ENCODE peak calls at places on chromosomes 11 and 22, in nine cellular contexts. B, L, E, P, Y, D, G, W and S are unnamed samples.

GRCh38 chr22:50268655-50269113 is 1.5 kb downstream of the MAPK11 start:
- DNase-seq in B (no peak), L (peak), E (no peak), P (no peak), Y (peak), D (no peak), G (no peak), W (no peak), S (no peak)

GRCh38 chr11:121329786-121330395 is 37.3 kb downstream of the SC5D start:
- DNase-seq in B (no peak), L (no peak), E (no peak), P (no peak), Y (no peak), D (no peak), G (no peak), W (no peak), S (no peak)

GRCh38 chr11:117511483-117511934 is 183.9 kb downstream of the CEP164 start:
- DNase-seq in B (no peak), L (no peak), E (no peak), P (no peak), Y (no peak), D (no peak), G (no peak), W (no peak), S (no peak)

GRCh38 chr11:62591448-62592215 is at the start of gene TUT1:
- DNase-seq in B (peak), L (peak), E (peak), P (peak), Y (peak), D (peak), G (peak), W (peak), S (peak)

GRCh38 chr11:35009191-35009940 is 92.9 kb downstream of the PDHX start:
- DNase-seq in B (no peak), L (no peak), E (no peak), P (no peak), Y (no peak), D (no peak), G (no peak), W (no peak), S (peak)

GRCh38 chr11:119169272-119169719 is 771 bp downstream of the NLRX1 start:
- DNase-seq in B (peak), L (no peak), E (no peak), P (no peak), Y (no peak), D (no peak), G (peak), W (no peak), S (peak)

GRCh38 chr22:23219787-23220484 is 39.6 kb downstream of the BCR start:
- DNase-seq in B (peak), L (peak), E (peak), P (no peak), Y (no peak), D (no peak), G (peak), W (peak), S (peak)

GRCh38 chr22:19691721-19692341 is 22.5 kb upstream of the SEPTIN5 start:
- DNase-seq in B (peak), L (no peak), E (no peak), P (no peak), Y (no peak), D (no peak), G (no peak), W (no peak), S (peak)

GRCh38 chr11:120835601-120836228 is 188.2 kb upstream of the TBCEL start:
- DNase-seq in B (no peak), L (no peak), E (no peak), P (peak), Y (no peak), D (no peak), G (peak), W (peak), S (no peak)

GRCh38 chr11:44889266-44889665 is 61.4 kb downstream of the TP53I11 start:
- DNase-seq in B (no peak), L (no peak), E (no peak), P (no peak), Y (no peak), D (no peak), G (no peak), W (no peak), S (no peak)

GRCh38 chr11:19555266-19555665 is 157.4 kb upstream of the NAV2 start:
- DNase-seq in B (no peak), L (no peak), E (no peak), P (no peak), Y (no peak), D (no peak), G (no peak), W (no peak), S (no peak)

GRCh38 chr22:22408731-22409696 is 99.5 kb downstream of the ZNF280B start:
- DNase-seq in B (no peak), L (no peak), E (no peak), P (no peak), Y (no peak), D (no peak), G (no peak), W (no peak), S (no peak)

GRCh38 chr11:73234403-73235181 is 16.5 kb downstream of the P2RY2 start:
- DNase-seq in B (peak), L (peak), E (no peak), P (no peak), Y (no peak), D (no peak), G (no peak), W (no peak), S (no peak)

GRCh38 chr11:70527429-70528045 is 129.2 kb downstream of the CTTN start:
- DNase-seq in B (peak), L (no peak), E (no peak), P (no peak), Y (no peak), D (no peak), G (no peak), W (no peak), S (no peak)

GRCh38 chr22:49206281-49206680 is 621.4 kb downstream of the BRD1 start:
- DNase-seq in B (peak), L (no peak), E (no peak), P (peak), Y (no peak), D (no peak), G (no peak), W (no peak), S (no peak)

GRCh38 chr22:39364646-39365405 is 15.0 kb downstream of the SYNGR1 start:
- DNase-seq in B (no peak), L (no peak), E (peak), P (no peak), Y (no peak), D (no peak), G (no peak), W (no peak), S (no peak)

GRCh38 chr22:40975346-40975745 is 24.2 kb downstream of the RBX1 start:
- DNase-seq in B (no peak), L (no peak), E (no peak), P (no peak), Y (no peak), D (no peak), G (no peak), W (no peak), S (no peak)

GRCh38 chr11:47186937-47187681 is 875 bp upstream of the PACSIN3 start:
- DNase-seq in B (peak), L (peak), E (no peak), P (peak), Y (no peak), D (no peak), G (peak), W (peak), S (peak)

GRCh38 chr22:23053051-23053707 is 17.1 kb upstream of the GNAZ start:
- DNase-seq in B (peak), L (no peak), E (no peak), P (no peak), Y (no peak), D (no peak), G (no peak), W (no peak), S (no peak)

GRCh38 chr22:45612451-45612901 is 59.2 kb upstream of the ATXN10 start:
- DNase-seq in B (peak), L (no peak), E (peak), P (no peak), Y (no peak), D (no peak), G (peak), W (no peak), S (peak)

GRCh38 chr11:61832758-61833157 is 4.7 kb downstream of the FADS2 start:
- DNase-seq in B (peak), L (no peak), E (no peak), P (no peak), Y (no peak), D (no peak), G (no peak), W (no peak), S (no peak)

GRCh38 chr11:67436459-67437081 is 912 bp downstream of the PTPRCAP start:
- DNase-seq in B (no peak), L (no peak), E (no peak), P (no peak), Y (no peak), D (no peak), G (peak), W (peak), S (peak)

GRCh38 chr22:47622541-47622940 is 860.1 kb downstream of the TBC1D22A start:
- DNase-seq in B (no peak), L (no peak), E (no peak), P (no peak), Y (no peak), D (no peak), G (no peak), W (no peak), S (no peak)

GRCh38 chr11:9762531-9762930 is 98.7 kb downstream of the SWAP70 start:
- DNase-seq in B (no peak), L (no peak), E (no peak), P (no peak), Y (no peak), D (no peak), G (no peak), W (no peak), S (no peak)

GRCh38 chr11:110337570-110338193 is 41.3 kb upstream of the RDX start:
- DNase-seq in B (no peak), L (no peak), E (no peak), P (no peak), Y (no peak), D (no peak), G (no peak), W (no peak), S (peak)

GRCh38 chr11:1336836-1337646 is 27.6 kb upstream of the TOLLIP start:
- DNase-seq in B (peak), L (peak), E (no peak), P (peak), Y (no peak), D (peak), G (no peak), W (no peak), S (no peak)

GRCh38 chr11:73999581-74000306 is 9.1 kb downstream of the UCP3 start:
- DNase-seq in B (peak), L (no peak), E (no peak), P (peak), Y (no peak), D (no peak), G (no peak), W (no peak), S (no peak)

GRCh38 chr11:43918662-43919061 is 23.8 kb upstream of the C11orf96 start:
- DNase-seq in B (no peak), L (no peak), E (no peak), P (no peak), Y (no peak), D (no peak), G (no peak), W (no peak), S (no peak)

GRCh38 chr22:31943206-31943975 is 944 bp upstream of the YWHAH start:
- DNase-seq in B (no peak), L (peak), E (no peak), P (no peak), Y (no peak), D (no peak), G (no peak), W (no peak), S (no peak)

GRCh38 chr22:26452236-26453016 is 23.4 kb downstream of the ASPHD2 start:
- DNase-seq in B (no peak), L (no peak), E (no peak), P (no peak), Y (no peak), D (no peak), G (no peak), W (no peak), S (no peak)

GRCh38 chr11:133041928-133042890 is 490.1 kb downstream of the OPCML start:
- DNase-seq in B (no peak), L (no peak), E (no peak), P (no peak), Y (no peak), D (no peak), G (no peak), W (no peak), S (no peak)